ENCODE peak calls at places on chromosomes 2 and 18, in four cellular contexts. One of them, this sample, is unnamed.

GRCh38 chr2:133836220-133836619 is 268.0 kb upstream of the NCKAP5 start:
- DNase-seq in IMR-90: no peak
- DNase-seq in endothelial cell of umbilical vein: no peak
- DNase-seq in body of pancreas: no peak
- DNase-seq in this sample: no peak

GRCh38 chr2:23545811-23546210 is 160.8 kb downstream of the KLHL29 start:
- DNase-seq in endothelial cell of umbilical vein: no peak
- DNase-seq in IMR-90: no peak
- DNase-seq in body of pancreas: no peak
- DNase-seq in this sample: no peak

GRCh38 chr2:208268553-208268952 is 2.5 kb downstream of the PIKFYVE start:
- DNase-seq in IMR-90: no peak
- DNase-seq in endothelial cell of umbilical vein: no peak
- DNase-seq in body of pancreas: no peak
- DNase-seq in this sample: no peak

GRCh38 chr2:112121682-112122254 is 16.4 kb upstream of the FBLN7 start:
- DNase-seq in IMR-90: peak
- DNase-seq in body of pancreas: peak
- DNase-seq in endothelial cell of umbilical vein: peak
- DNase-seq in this sample: no peak

GRCh38 chr18:78144669-78145068 is 834.9 kb upstream of the SALL3 start:
- DNase-seq in body of pancreas: no peak
- DNase-seq in endothelial cell of umbilical vein: no peak
- DNase-seq in IMR-90: no peak
- DNase-seq in this sample: no peak

GRCh38 chr2:101328474-101329007 is 20.0 kb upstream of the RNF149 start:
- DNase-seq in body of pancreas: no peak
- DNase-seq in IMR-90: peak
- DNase-seq in endothelial cell of umbilical vein: peak
- DNase-seq in this sample: no peak

GRCh38 chr2:180367831-180368230 is 360.7 kb upstream of the CWC22 start:
- DNase-seq in endothelial cell of umbilical vein: peak
- DNase-seq in body of pancreas: no peak
- DNase-seq in IMR-90: peak
- DNase-seq in this sample: no peak

GRCh38 chr2:9110893-9111569 is 95.6 kb upstream of the ASAP2 start:
- DNase-seq in body of pancreas: no peak
- DNase-seq in IMR-90: peak
- DNase-seq in endothelial cell of umbilical vein: no peak
- DNase-seq in this sample: no peak

GRCh38 chr18:48197819-48198218 is 211.4 kb downstream of the ZBTB7C start:
- DNase-seq in IMR-90: no peak
- DNase-seq in endothelial cell of umbilical vein: no peak
- DNase-seq in body of pancreas: no peak
- DNase-seq in this sample: no peak

GRCh38 chr2:218289639-218290315 is 2.5 kb downstream of the TMBIM1 start:
- DNase-seq in IMR-90: peak
- DNase-seq in body of pancreas: peak
- DNase-seq in endothelial cell of umbilical vein: peak
- DNase-seq in this sample: no peak

GRCh38 chr2:232491139-232491780 is 3.6 kb upstream of the ECEL1 start:
- DNase-seq in body of pancreas: no peak
- DNase-seq in endothelial cell of umbilical vein: no peak
- DNase-seq in IMR-90: no peak
- DNase-seq in this sample: no peak

GRCh38 chr2:181106229-181106628 is 125.8 kb downstream of the UBE2E3 start:
- DNase-seq in body of pancreas: no peak
- DNase-seq in IMR-90: no peak
- DNase-seq in endothelial cell of umbilical vein: no peak
- DNase-seq in this sample: no peak

GRCh38 chr2:13492262-13492661 is 775.5 kb downstream of the TRIB2 start:
- DNase-seq in endothelial cell of umbilical vein: no peak
- DNase-seq in body of pancreas: no peak
- DNase-seq in IMR-90: no peak
- DNase-seq in this sample: no peak

GRCh38 chr2:127694986-127695385 is 6.3 kb upstream of the SFT2D3 start:
- DNase-seq in body of pancreas: no peak
- DNase-seq in endothelial cell of umbilical vein: no peak
- DNase-seq in IMR-90: peak
- DNase-seq in this sample: no peak

GRCh38 chr18:7548721-7549120 is 18.4 kb upstream of the PTPRM start:
- DNase-seq in IMR-90: no peak
- DNase-seq in endothelial cell of umbilical vein: no peak
- DNase-seq in body of pancreas: no peak
- DNase-seq in this sample: no peak

GRCh38 chr2:102187191-102188150 is 648 bp downstream of the IL1RL2 start:
- DNase-seq in body of pancreas: peak
- DNase-seq in endothelial cell of umbilical vein: peak
- DNase-seq in IMR-90: peak
- DNase-seq in this sample: no peak

GRCh38 chr2:102736174-102736606 is 25.6 kb upstream of the TMEM182 start:
- DNase-seq in body of pancreas: peak
- DNase-seq in IMR-90: peak
- DNase-seq in endothelial cell of umbilical vein: no peak
- DNase-seq in this sample: peak

GRCh38 chr2:69021727-69022126 is 8.7 kb downstream of the ANTXR1 start:
- DNase-seq in endothelial cell of umbilical vein: no peak
- DNase-seq in IMR-90: no peak
- DNase-seq in body of pancreas: no peak
- DNase-seq in this sample: no peak

GRCh38 chr2:69022548-69022947 is 9.6 kb downstream of the ANTXR1 start:
- DNase-seq in endothelial cell of umbilical vein: no peak
- DNase-seq in body of pancreas: no peak
- DNase-seq in IMR-90: no peak
- DNase-seq in this sample: no peak

GRCh38 chr2:69021027-69021426 is 8.0 kb downstream of the ANTXR1 start:
- DNase-seq in endothelial cell of umbilical vein: no peak
- DNase-seq in body of pancreas: no peak
- DNase-seq in IMR-90: no peak
- DNase-seq in this sample: no peak

GRCh38 chr2:69020496-69020895 is 7.5 kb downstream of the ANTXR1 start:
- DNase-seq in endothelial cell of umbilical vein: no peak
- DNase-seq in IMR-90: no peak
- DNase-seq in body of pancreas: no peak
- DNase-seq in this sample: no peak

DNA sequence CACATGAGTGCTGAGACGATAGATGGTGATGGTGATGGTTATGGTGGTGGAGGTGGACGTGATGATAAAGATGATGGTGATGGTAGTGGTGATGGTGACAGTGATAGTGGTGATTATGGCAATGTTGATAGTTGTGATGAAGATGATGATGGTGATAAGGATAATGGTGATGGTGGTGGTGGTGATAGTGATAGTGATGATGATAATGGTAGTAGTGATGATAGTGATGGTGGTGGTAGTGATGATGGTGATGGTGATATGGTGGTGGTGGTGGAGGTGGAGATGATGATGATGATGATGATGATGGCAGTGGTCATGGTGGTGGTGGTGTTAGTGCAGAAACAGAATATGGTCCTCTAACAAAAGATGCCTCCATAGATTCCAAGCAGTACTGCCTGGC is 10.3 kb downstream of the ANTXR1 start:
- DNase-seq in IMR-90: no peak
- DNase-seq in body of pancreas: no peak
- DNase-seq in endothelial cell of umbilical vein: no peak
- DNase-seq in this sample: no peak
- TF ChIP-seq POLR2A in IMR-90: no peak
- TF ChIP-seq POLR2A in body of pancreas: no peak
- TF ChIP-seq POLR2A in endothelial cell of umbilical vein: no peak
- TF ChIP-seq POLR2A in this sample: no peak

DNA sequence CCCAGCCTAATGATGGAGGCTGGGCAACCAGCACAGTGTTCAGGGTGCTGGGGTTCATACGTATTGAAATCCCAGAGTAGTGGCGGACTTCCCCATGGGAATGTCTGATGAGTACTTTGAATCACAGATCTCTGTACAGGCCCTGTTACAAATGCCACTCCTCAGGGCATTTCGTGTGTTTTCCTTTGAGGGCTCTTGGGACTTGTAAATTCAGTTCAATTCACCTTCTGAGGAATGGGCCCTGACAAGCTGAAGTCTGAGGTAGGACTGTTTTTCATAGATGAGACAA is 288 bp upstream of the RDH14 start:
- DNase-seq in IMR-90: no peak
- DNase-seq in endothelial cell of umbilical vein: no peak
- DNase-seq in body of pancreas: no peak
- DNase-seq in this sample: no peak
- TF ChIP-seq POLR2A in IMR-90: no peak
- TF ChIP-seq POLR2A in endothelial cell of umbilical vein: peak
- TF ChIP-seq POLR2A in body of pancreas: no peak
- TF ChIP-seq POLR2A in this sample: peak

GRCh38 chr2:82790277-82791021 is 1668.6 kb downstream of the SUCLG1 start:
- DNase-seq in body of pancreas: peak
- DNase-seq in endothelial cell of umbilical vein: no peak
- DNase-seq in IMR-90: peak
- DNase-seq in this sample: peak
- TF ChIP-seq POLR2A in body of pancreas: no peak
- TF ChIP-seq POLR2A in endothelial cell of umbilical vein: no peak
- TF ChIP-seq POLR2A in IMR-90: no peak
- TF ChIP-seq POLR2A in this sample: no peak

DNA sequence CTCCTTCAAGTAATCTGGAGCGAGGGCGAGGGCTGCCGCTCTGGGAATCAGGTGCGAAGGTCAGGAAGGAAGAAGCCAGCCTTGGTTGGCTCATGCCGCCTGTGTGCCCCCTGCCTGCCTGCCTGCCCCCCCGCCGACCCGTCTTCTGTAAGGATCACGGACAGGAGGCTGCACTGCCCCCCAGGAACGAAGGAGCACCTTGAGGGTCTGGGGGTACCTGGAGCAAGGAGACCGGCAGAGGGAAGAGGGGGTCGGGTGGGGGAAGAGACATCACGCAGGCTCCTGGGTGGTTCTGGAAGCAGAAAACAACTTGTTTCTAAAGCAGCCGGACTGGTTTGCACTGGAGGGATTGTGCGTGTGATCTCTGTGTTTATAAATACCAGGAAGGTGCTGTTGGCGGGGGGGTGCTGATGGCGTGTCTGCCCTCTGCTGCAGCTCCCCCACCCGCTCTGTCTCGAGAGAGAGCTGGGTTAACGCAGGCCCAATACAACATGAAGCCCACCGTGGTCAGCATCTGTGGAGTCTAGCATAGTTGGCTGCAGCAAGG is 1.7 kb downstream of the FOSL2 start:
- DNase-seq in endothelial cell of umbilical vein: peak
- DNase-seq in IMR-90: peak
- DNase-seq in body of pancreas: peak
- DNase-seq in this sample: no peak
- TF ChIP-seq POLR2A in endothelial cell of umbilical vein: peak
- TF ChIP-seq POLR2A in IMR-90: peak
- TF ChIP-seq POLR2A in body of pancreas: peak
- TF ChIP-seq POLR2A in this sample: no peak

GRCh38 chr2:213229814-213230213 is 54.5 kb upstream of the SPAG16 start:
- DNase-seq in body of pancreas: no peak
- DNase-seq in IMR-90: peak
- DNase-seq in endothelial cell of umbilical vein: peak
- DNase-seq in this sample: no peak
- TF ChIP-seq POLR2A in body of pancreas: no peak
- TF ChIP-seq POLR2A in IMR-90: no peak
- TF ChIP-seq POLR2A in endothelial cell of umbilical vein: no peak
- TF ChIP-seq POLR2A in this sample: no peak